ENCODE peak calls at places on chromosomes 11 and 22, in eight cellular contexts. Y, R, F, W, C, M, X and S are unnamed samples.

GRCh38 chr11:60786811-60787567 is 1.9 kb downstream of the MS4A10 start:
- DNase-seq in Y (no peak), R (peak; percentile 38), F (no peak), W (peak; percentile 72), C (peak; percentile 89), M (peak; percentile 91), X (peak; percentile 70), S (peak; percentile 93)

GRCh38 chr11:114154271-114155047 is 94.9 kb downstream of the ZBTB16 start:
- DNase-seq in Y (no peak), R (no peak), F (no peak), W (no peak), C (no peak), M (peak; percentile 89), X (peak; percentile 98), S (peak; percentile 99)

GRCh38 chr11:61473370-61474025 is 35.1 kb upstream of the LRRC10B start:
- DNase-seq in Y (no peak), R (no peak), F (no peak), W (no peak), C (peak; percentile 28), M (no peak), X (no peak), S (peak; percentile 18)

GRCh38 chr22:49930596-49931412 is 12.4 kb downstream of the CRELD2 start:
- DNase-seq in Y (peak; percentile 96), R (no peak), F (peak; percentile 69), W (no peak), C (peak; percentile 66), M (no peak), X (peak; percentile 65), S (peak; percentile 73)

GRCh38 chr11:125141686-125142535 is 22.6 kb upstream of the PKNOX2 start:
- DNase-seq in Y (peak; percentile 49), R (no peak), F (peak; percentile 90), W (peak; percentile 52), C (peak; percentile 29), M (no peak), X (peak; percentile 38), S (peak; percentile 35)

GRCh38 chr11:833114-833791 is 501 bp downstream of the CD151 start:
- DNase-seq in Y (no peak), R (no peak), F (peak; percentile 67), W (peak; percentile 72), C (no peak), M (no peak), X (no peak), S (no peak)

GRCh38 chr11:60957188-60957587 is 5.2 kb upstream of the SLC15A3 start:
- DNase-seq in Y (no peak), R (no peak), F (no peak), W (no peak), C (no peak), M (no peak), X (peak; percentile 48), S (peak; percentile 42)

GRCh38 chr11:110305169-110306018 is 9.0 kb upstream of the RDX start:
- DNase-seq in Y (no peak), R (no peak), F (no peak), W (no peak), C (no peak), M (no peak), X (peak; percentile 14), S (peak; percentile 50)

GRCh38 chr22:24021304-24021703 is 10.2 kb downstream of the CABIN1 start:
- DNase-seq in Y (no peak), R (no peak), F (no peak), W (no peak), C (no peak), M (no peak), X (no peak), S (no peak)

GRCh38 chr22:29302681-29303465 is 3.6 kb upstream of the GAS2L1 start:
- DNase-seq in Y (no peak), R (no peak), F (no peak), W (no peak), C (no peak), M (no peak), X (no peak), S (no peak)

GRCh38 chr11:62556872-62557631 is 10.4 kb upstream of the AHNAK start:
- DNase-seq in Y (no peak), R (no peak), F (no peak), W (no peak), C (peak; percentile 11), M (no peak), X (no peak), S (no peak)

GRCh38 chr11:11478021-11478420 is 125.0 kb upstream of the CSNK2A3 start:
- DNase-seq in Y (no peak), R (no peak), F (no peak), W (no peak), C (no peak), M (no peak), X (no peak), S (no peak)

GRCh38 chr11:70491696-70492472 is 93.6 kb downstream of the CTTN start:
- DNase-seq in Y (no peak), R (no peak), F (no peak), W (no peak), C (no peak), M (peak; percentile 44), X (no peak), S (no peak)

GRCh38 chr11:86288776-86289507 is 13.1 kb upstream of the HIKESHI start:
- DNase-seq in Y (no peak), R (no peak), F (no peak), W (no peak), C (no peak), M (no peak), X (no peak), S (peak; percentile 17)

DNA sequence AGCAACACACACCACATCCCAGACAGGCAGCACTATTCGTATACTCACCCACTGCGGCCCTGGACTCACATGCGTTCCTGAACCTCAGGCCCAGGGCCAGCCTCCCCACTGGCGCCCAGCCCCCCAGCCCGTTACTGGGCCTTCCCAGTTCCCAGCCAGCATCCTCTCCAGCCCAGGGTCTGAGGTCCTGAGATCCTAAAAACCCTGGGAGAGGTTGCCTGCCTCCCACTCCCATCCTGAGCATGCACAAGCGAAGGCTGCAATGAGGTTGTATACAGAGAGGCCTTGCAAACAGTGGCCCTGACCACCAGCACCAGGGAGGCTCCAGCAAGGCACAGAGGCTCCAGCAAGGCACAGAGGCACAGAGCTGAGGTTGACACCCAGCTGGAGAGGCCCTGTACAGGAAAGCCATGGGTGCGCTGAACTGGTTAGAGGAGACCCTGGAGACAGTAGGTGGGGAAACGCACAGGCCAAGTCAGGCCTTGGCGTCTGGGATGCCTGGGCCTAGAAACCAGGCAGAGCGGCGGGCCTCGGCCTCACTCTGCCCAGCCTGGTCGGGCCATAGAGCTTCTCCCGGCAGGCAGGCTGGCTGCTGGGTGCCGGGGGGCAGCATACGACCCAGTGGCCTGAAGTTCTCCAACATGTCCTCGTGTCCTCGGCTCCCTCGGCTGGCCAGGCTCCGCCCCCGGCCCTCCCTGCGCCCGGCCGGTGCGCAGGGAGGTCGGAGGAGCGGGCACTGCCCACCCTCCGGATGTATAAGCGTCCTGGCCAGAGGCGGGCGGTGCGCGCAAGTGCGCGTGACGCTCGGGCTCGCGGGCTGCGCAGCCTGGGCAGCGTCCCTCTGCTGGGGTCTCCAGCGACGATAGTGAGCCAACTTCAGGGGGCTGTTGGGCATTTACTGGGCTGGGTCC is 2.3 kb upstream of the TBX1 start:
- DNase-seq in Y (no peak), R (no peak), F (peak; percentile 57), W (no peak), C (no peak), M (no peak), X (no peak), S (no peak)
- H3K4me3 ChIP-seq in Y (no peak overlapping the region), R (no peak overlapping the region), F (no peak overlapping the region), W (no peak overlapping the region), C (no peak overlapping the region), M (no peak overlapping the region), X (no peak overlapping the region), S (no peak overlapping the region)

DNA sequence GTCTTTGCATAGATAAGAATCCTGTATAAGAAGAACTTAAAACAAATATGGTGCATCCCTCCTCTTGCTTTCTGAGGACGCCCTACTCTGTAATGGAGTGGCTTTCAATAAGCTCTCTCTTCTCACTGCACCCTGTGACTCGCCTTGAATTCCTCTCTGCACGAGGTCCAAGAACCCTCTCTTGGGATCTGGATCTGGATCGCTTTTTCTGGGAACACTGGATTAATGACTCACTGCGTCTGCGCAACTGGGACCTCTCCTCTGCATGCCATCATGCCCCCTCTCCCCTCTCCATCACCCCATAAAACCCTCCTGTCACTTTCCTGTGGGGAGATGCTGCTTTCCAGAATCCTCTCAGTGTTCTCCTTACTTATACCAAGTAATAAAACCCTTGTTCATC is 15.1 kb upstream of the CABP2 start:
- DNase-seq in Y (no peak), R (no peak), F (no peak), W (no peak), C (no peak), M (peak; percentile 15), X (peak; percentile 12), S (no peak)
- TF ChIP-seq CTCF in Y (no peak), R (no peak), F (no peak), W (no peak), C (no peak), M (no peak), X (no peak), S (no peak)

GRCh38 chr22:27804016-27804415 is 2.5 kb upstream of the MN1 start:
- DNase-seq in Y (no peak), R (no peak), F (no peak), W (no peak), C (no peak), M (no peak), X (no peak), S (no peak)

GRCh38 chr22:27801616-27802388 is at the start of gene MN1:
- DNase-seq in Y (no peak), R (no peak), F (peak; percentile 85), W (peak; percentile 67), C (peak; percentile 35), M (no peak), X (peak; percentile 49), S (peak; percentile 58)

GRCh38 chr22:27801197-27801615 is 350 bp downstream of the MN1 start:
- DNase-seq in Y (no peak), R (no peak), F (peak; percentile 78), W (peak; percentile 48), C (peak; percentile 41), M (no peak), X (peak; percentile 45), S (peak; percentile 48)

GRCh38 chr22:27800250-27801131 is 1.1 kb downstream of the MN1 start:
- DNase-seq in Y (no peak), R (no peak), F (peak; percentile 77), W (peak; percentile 52), C (no peak), M (no peak), X (no peak), S (peak; percentile 33)

GRCh38 chr22:27802389-27803079 is 978 bp upstream of the MN1 start:
- DNase-seq in Y (no peak), R (no peak), F (no peak), W (no peak), C (no peak), M (no peak), X (peak; percentile 3), S (no peak)
- H3K4me3 ChIP-seq in Y (no peak overlapping the region), R (peak overlapping the region; percentile 81), F (peak overlapping the region; percentile 68), W (peak overlapping the region; percentile 72), C (peak overlapping the region; percentile 98), M (peak overlapping the region; percentile 86), X (peak overlapping the region; percentile 76), S (peak overlapping the region; percentile 73)

DNA sequence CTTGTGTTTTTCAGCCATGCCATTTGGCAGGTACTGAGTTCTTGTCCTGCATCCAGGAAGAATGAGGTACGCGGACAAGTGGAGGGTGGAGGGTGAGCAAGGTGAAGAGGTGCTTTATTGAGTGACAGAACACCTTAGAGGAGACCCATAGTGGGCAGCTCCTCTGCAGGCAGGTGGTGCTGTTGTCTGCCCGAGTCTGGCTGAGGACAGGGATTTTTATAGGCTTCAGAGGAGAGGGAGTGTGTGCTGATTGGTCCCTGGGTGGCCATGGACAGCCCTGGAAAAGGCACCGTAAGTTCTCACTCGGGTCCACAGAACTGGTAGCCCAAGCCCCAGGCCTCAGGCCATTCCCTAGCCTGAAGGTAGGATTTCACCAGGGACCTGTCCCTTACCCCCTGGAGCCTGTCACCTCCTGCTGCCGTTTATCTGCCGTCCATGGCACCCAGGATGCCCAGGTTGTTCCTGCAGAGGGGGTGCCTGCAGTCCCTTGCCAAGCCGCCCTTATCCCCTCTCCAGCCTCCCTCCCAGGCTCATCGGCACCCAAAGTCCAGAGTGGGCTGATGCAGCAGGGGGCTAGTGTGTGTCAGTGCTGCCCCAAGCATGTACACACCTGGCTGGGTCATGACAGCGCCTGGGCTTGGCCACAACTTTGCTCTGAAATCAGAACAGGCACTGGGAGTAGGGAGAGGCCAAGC is 213.6 kb downstream of the LRRC4C start:
- DNase-seq in Y (no peak), R (no peak), F (peak; percentile 11), W (no peak), C (no peak), M (peak; percentile 44), X (no peak), S (no peak)
- TF ChIP-seq CTCF in Y (no peak), R (no peak), F (peak; percentile 30), W (no peak), C (no peak), M (no peak), X (no peak), S (no peak)